ENCODE peak calls at places on chromosomes 3 and 15, in four cellular contexts. One of them, this sample, is unnamed.

GRCh38 chr15:99702895-99703602 is 30.2 kb downstream of the LYSMD4 start:
- DNase-seq in GM23338: no peak
- DNase-seq in B cell: no peak
- DNase-seq in PC-3: no peak
- DNase-seq in this sample: no peak

GRCh38 chr3:45947361-45947760 is 4.1 kb downstream of the CXCR6 start:
- DNase-seq in GM23338: no peak
- DNase-seq in B cell: no peak
- DNase-seq in PC-3: no peak
- DNase-seq in this sample: no peak

GRCh38 chr3:23094890-23095462 is 108.2 kb upstream of the UBE2E2 start:
- DNase-seq in GM23338: peak
- DNase-seq in B cell: no peak
- DNase-seq in PC-3: peak
- DNase-seq in this sample: no peak

GRCh38 chr3:123169492-123169929 is 32.2 kb upstream of the SEC22A start:
- DNase-seq in GM23338: peak
- DNase-seq in B cell: no peak
- DNase-seq in PC-3: no peak
- DNase-seq in this sample: no peak

GRCh38 chr3:15108869-15109268 is 9.9 kb upstream of the RBSN start:
- DNase-seq in GM23338: no peak
- DNase-seq in B cell: no peak
- DNase-seq in PC-3: no peak
- DNase-seq in this sample: no peak

GRCh38 chr3:191961036-191961435 is 500.1 kb downstream of the PYDC2 start:
- DNase-seq in GM23338: no peak
- DNase-seq in B cell: no peak
- DNase-seq in PC-3: no peak
- DNase-seq in this sample: no peak

GRCh38 chr15:101615986-101616848 is 36.0 kb downstream of the TM2D3 start:
- DNase-seq in GM23338: peak
- DNase-seq in B cell: no peak
- DNase-seq in PC-3: peak
- DNase-seq in this sample: no peak

GRCh38 chr3:190053919-190054672 is 66.6 kb downstream of the P3H2 start:
- DNase-seq in GM23338: no peak
- DNase-seq in B cell: no peak
- DNase-seq in PC-3: peak
- DNase-seq in this sample: no peak

GRCh38 chr15:89068325-89068784 is 19.9 kb upstream of the ABHD2 start:
- DNase-seq in GM23338: no peak
- DNase-seq in B cell: no peak
- DNase-seq in PC-3: peak
- DNase-seq in this sample: no peak

GRCh38 chr3:66486187-66486586 is 14.6 kb downstream of the LRIG1 start:
- DNase-seq in GM23338: no peak
- DNase-seq in B cell: no peak
- DNase-seq in PC-3: no peak
- DNase-seq in this sample: no peak

GRCh38 chr3:179452166-179452544 is 885 bp upstream of the GNB4 start:
- DNase-seq in GM23338: peak
- DNase-seq in B cell: no peak
- DNase-seq in PC-3: no peak
- DNase-seq in this sample: no peak

GRCh38 chr3:153977148-153977547 is 144.0 kb upstream of the ARHGEF26 start:
- DNase-seq in GM23338: no peak
- DNase-seq in B cell: no peak
- DNase-seq in PC-3: peak
- DNase-seq in this sample: no peak

GRCh38 chr3:58494107-58494506 is 2.2 kb downstream of the KCTD6 start:
- DNase-seq in GM23338: no peak
- DNase-seq in B cell: no peak
- DNase-seq in PC-3: no peak
- DNase-seq in this sample: no peak

GRCh38 chr3:150299221-150299620 is 108.9 kb upstream of the TSC22D2 start:
- DNase-seq in GM23338: peak
- DNase-seq in B cell: no peak
- DNase-seq in PC-3: no peak
- DNase-seq in this sample: no peak

GRCh38 chr3:71530903-71531535 is 52.5 kb downstream of the FOXP1 start:
- DNase-seq in GM23338: peak
- DNase-seq in B cell: peak
- DNase-seq in PC-3: no peak
- DNase-seq in this sample: no peak

GRCh38 chr3:32948625-32949445 is 2.6 kb upstream of the CCR4 start:
- DNase-seq in GM23338: no peak
- DNase-seq in B cell: no peak
- DNase-seq in PC-3: no peak
- DNase-seq in this sample: no peak

GRCh38 chr3:150248116-150248864 is 159.8 kb upstream of the TSC22D2 start:
- DNase-seq in GM23338: no peak
- DNase-seq in B cell: no peak
- DNase-seq in PC-3: peak
- DNase-seq in this sample: no peak

GRCh38 chr3:71702131-71703024 is 22.8 kb downstream of the EIF4E3 start:
- DNase-seq in GM23338: no peak
- DNase-seq in B cell: no peak
- DNase-seq in PC-3: peak
- DNase-seq in this sample: no peak

GRCh38 chr3:71226565-71227281 is 356.8 kb downstream of the FOXP1 start:
- DNase-seq in GM23338: no peak
- DNase-seq in B cell: peak
- DNase-seq in PC-3: no peak
- DNase-seq in this sample: peak

GRCh38 chr3:186083746-186084145 is 25.1 kb downstream of the ETV5 start:
- DNase-seq in GM23338: peak
- DNase-seq in B cell: no peak
- DNase-seq in PC-3: no peak
- DNase-seq in this sample: no peak

GRCh38 chr3:157123621-157124020 is 36.3 kb downstream of the CCNL1 start:
- DNase-seq in GM23338: no peak
- DNase-seq in B cell: no peak
- DNase-seq in PC-3: peak
- DNase-seq in this sample: no peak

GRCh38 chr15:77305953-77306352 is 114.0 kb downstream of the PEAK1 start:
- DNase-seq in GM23338: no peak
- DNase-seq in B cell: no peak
- DNase-seq in PC-3: no peak
- DNase-seq in this sample: no peak

GRCh38 chr3:14047027-14047426 is 77.6 kb downstream of the CHCHD4 start:
- DNase-seq in GM23338: no peak
- DNase-seq in B cell: no peak
- DNase-seq in PC-3: no peak
- DNase-seq in this sample: no peak

GRCh38 chr15:43932907-43933306 is 106.1 kb downstream of the WDR76 start:
- DNase-seq in GM23338: no peak
- DNase-seq in B cell: no peak
- DNase-seq in PC-3: no peak
- DNase-seq in this sample: no peak

GRCh38 chr15:62618432-62618831 is 424.1 kb upstream of the TPM1 start:
- DNase-seq in GM23338: no peak
- DNase-seq in B cell: no peak
- DNase-seq in PC-3: peak
- DNase-seq in this sample: no peak

GRCh38 chr15:92937880-92938279 is 37.8 kb downstream of the CHD2 start:
- DNase-seq in GM23338: no peak
- DNase-seq in B cell: no peak
- DNase-seq in PC-3: no peak
- DNase-seq in this sample: no peak

GRCh38 chr3:66800941-66801545 is 197.1 kb upstream of the KBTBD8 start:
- DNase-seq in GM23338: no peak
- DNase-seq in B cell: no peak
- DNase-seq in PC-3: peak
- DNase-seq in this sample: no peak

GRCh38 chr15:71136159-71137137 is 21.2 kb downstream of the THSD4 start:
- DNase-seq in GM23338: peak
- DNase-seq in B cell: no peak
- DNase-seq in PC-3: peak
- DNase-seq in this sample: no peak

GRCh38 chr15:95763426-95763825 is 567.1 kb upstream of the NR2F2 start:
- DNase-seq in GM23338: no peak
- DNase-seq in B cell: no peak
- DNase-seq in PC-3: no peak
- DNase-seq in this sample: no peak

GRCh38 chr3:174168538-174169254 is 690.4 kb upstream of the NAALADL2 start:
- DNase-seq in GM23338: no peak
- DNase-seq in B cell: no peak
- DNase-seq in PC-3: no peak
- DNase-seq in this sample: no peak

GRCh38 chr15:60363903-60364302 is 33.9 kb downstream of the ANXA2 start:
- DNase-seq in GM23338: no peak
- DNase-seq in B cell: no peak
- DNase-seq in PC-3: no peak
- DNase-seq in this sample: no peak

GRCh38 chr15:60362318-60363023 is 35.3 kb downstream of the ANXA2 start:
- DNase-seq in GM23338: no peak
- DNase-seq in B cell: no peak
- DNase-seq in PC-3: peak
- DNase-seq in this sample: no peak

GRCh38 chr15:60369696-60370095 is 28.1 kb downstream of the ANXA2 start:
- DNase-seq in GM23338: no peak
- DNase-seq in B cell: no peak
- DNase-seq in PC-3: no peak
- DNase-seq in this sample: no peak

GRCh38 chr15:60363024-60363674 is 34.6 kb downstream of the ANXA2 start:
- DNase-seq in GM23338: no peak
- DNase-seq in B cell: no peak
- DNase-seq in PC-3: no peak
- DNase-seq in this sample: no peak

DNA sequence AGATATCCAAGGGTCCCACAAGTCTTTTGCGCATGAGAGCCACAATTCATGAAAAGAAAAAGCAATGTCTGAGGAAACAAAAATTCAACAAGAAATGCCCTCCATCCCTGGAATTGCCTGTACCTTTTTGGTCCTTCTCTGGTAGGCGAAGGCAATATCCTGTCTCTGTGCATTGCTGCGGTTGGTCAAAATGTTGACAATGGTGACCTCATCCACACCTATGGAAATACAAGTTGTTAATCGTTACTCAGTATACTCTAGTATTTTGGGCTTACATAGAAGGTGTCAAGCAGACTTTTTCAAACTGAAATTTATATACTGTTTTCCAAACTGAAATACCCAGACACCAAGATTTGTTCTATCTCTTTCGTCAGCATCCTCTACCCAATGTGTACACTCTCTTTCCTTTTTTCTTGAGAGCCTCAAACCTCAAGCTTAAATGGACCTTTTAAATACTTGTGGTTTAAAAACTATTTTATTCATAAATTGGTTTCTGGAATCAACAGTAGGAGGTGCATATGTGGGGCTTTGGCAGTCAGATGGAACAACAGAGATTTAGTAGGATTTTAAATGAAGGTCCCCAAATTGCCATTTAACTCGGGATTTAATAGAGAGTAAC is 33.4 kb downstream of the ANXA2 start:
- DNase-seq in GM23338: no peak
- DNase-seq in B cell: no peak
- DNase-seq in PC-3: no peak
- DNase-seq in this sample: no peak
- TF ChIP-seq CTCF in GM23338: no peak
- TF ChIP-seq CTCF in B cell: no peak
- TF ChIP-seq CTCF in PC-3: no peak
- TF ChIP-seq CTCF in this sample: no peak

GRCh38 chr3:137300703-137301102 is 342.9 kb downstream of the IL20RB start:
- DNase-seq in GM23338: no peak
- DNase-seq in B cell: no peak
- DNase-seq in PC-3: no peak
- DNase-seq in this sample: no peak

DNA sequence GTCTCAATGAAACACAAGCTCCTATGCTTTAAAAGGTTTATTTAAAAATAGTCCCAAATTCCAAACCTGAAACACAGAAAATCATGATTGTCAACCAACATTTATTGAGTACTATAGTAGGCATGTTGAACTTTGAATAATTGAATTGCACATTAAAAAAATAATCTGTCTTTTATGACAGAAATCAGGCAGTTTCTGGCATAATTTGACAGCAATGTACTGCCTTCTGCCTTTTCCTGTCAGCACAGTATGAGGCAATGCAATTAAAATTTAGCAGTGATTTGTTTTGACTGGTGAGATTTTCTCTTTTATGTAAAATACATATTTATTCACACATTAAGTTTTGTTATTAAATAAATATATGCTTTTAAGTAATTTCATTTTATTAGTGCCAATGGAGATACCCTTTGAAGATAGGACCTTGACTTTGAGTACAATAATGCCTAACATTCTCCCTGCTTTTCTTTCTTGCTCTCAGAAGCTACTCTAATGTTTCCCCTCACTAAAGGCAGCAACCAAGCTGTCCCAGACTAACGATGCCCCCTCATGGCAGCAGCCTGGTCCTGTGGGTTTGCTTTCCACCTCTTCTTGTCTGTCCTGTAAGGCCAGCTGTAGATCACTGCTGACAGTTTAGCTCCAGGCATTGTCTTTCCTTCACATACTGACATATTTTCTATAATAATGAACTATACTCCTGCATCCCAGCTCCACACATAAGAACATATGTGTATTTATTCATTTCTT is 346.7 kb downstream of the IL20RB start:
- DNase-seq in GM23338: peak
- DNase-seq in B cell: no peak
- DNase-seq in PC-3: no peak
- DNase-seq in this sample: no peak
- TF ChIP-seq CTCF in GM23338: peak
- TF ChIP-seq CTCF in B cell: no peak
- TF ChIP-seq CTCF in PC-3: no peak
- TF ChIP-seq CTCF in this sample: no peak

DNA sequence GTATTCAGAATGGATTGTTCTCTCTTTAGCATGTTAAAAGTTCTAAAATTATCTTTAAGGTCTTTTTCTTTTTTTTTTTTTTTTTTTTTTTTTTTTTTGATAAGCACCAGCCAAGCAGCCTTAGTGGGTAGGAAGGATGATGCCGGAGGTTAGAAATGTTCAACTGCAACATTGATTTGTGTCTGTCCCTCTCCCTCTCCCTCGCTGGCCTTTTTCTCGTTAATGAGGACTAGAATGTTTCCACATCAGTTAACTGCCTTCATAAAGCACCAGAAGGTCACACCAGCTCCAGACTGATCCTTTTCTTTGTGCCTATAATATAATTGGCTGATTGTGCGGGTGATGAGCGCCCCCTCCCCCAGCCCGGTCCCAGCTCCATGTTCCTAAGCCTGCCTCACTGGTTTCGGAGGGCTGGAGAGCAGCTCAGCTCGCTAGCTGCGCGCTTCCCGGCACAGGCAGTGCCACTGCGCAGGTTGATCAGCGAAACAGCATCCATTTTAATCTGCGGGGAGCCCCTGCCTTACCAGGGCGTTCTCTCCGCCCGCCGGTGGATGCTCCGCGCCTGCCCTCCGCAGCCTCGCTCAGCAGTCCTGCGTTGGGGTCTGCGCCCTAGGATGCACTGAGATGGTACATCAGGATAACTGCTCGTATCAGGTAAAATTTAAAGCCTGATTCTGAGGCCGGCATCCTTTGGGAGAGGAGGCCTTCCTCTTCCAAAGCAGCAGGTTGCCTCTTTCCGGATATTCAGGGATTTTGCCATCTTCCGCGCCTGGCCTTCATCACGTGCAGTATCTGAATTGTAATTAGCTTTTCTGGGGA is 148.9 kb upstream of the IL12A start:
- DNase-seq in GM23338: peak
- DNase-seq in B cell: no peak
- DNase-seq in PC-3: no peak
- DNase-seq in this sample: no peak
- TF ChIP-seq CTCF in GM23338: no peak
- TF ChIP-seq CTCF in B cell: no peak
- TF ChIP-seq CTCF in PC-3: no peak
- TF ChIP-seq CTCF in this sample: no peak

GRCh38 chr15:57506422-57506821 is 85.3 kb upstream of the MYZAP start:
- DNase-seq in GM23338: peak
- DNase-seq in B cell: no peak
- DNase-seq in PC-3: no peak
- DNase-seq in this sample: no peak
- TF ChIP-seq CTCF in GM23338: peak
- TF ChIP-seq CTCF in B cell: no peak
- TF ChIP-seq CTCF in PC-3: peak
- TF ChIP-seq CTCF in this sample: no peak